ENCODE peak calls at places on chromosomes 13 and 19, in seven cellular contexts. I is DND-41; D is spleen; O is CD8-positive, alpha-beta memory T cell; B is thoracic aorta; F is heart left ventricle; G is HFF-Myc. X is an unnamed sample.

GRCh38 chr19:41528106-41528505 is 47.9 kb upstream of the CEACAM21 start:
- DNase-seq in O (no peak), I (no peak), B (no peak), F (no peak), G (peak), D (no peak), X (no peak)

GRCh38 chr19:47421844-47422395 is 2.6 kb upstream of the MEIS3 start:
- DNase-seq in B (no peak), F (no peak), G (no peak), I (no peak), O (no peak), D (no peak), X (no peak)

GRCh38 chr13:21511841-21512240 is 52.7 kb upstream of the ZDHHC20 start:
- DNase-seq in F (no peak), O (no peak), B (no peak), G (no peak), I (no peak), D (no peak), X (no peak)

GRCh38 chr19:17687857-17688784 is at the start of gene UNC13A:
- DNase-seq in G (no peak), D (peak), F (peak), I (no peak), O (peak), B (no peak), X (peak)

GRCh38 chr19:7540761-7541480 is 5.4 kb downstream of the PNPLA6 start:
- DNase-seq in B (no peak), O (no peak), I (no peak), F (no peak), G (no peak), D (no peak), X (no peak)

GRCh38 chr13:31200636-31200970 is 828 bp downstream of the B3GLCT start:
- DNase-seq in F (peak), G (no peak), I (peak), D (peak), B (no peak), O (no peak), X (peak)

GRCh38 chr13:111867657-111868056 is 199.3 kb upstream of the SOX1 start:
- DNase-seq in F (no peak), O (no peak), B (no peak), D (no peak), I (no peak), G (no peak), X (no peak)

GRCh38 chr19:42052241-42052863 is 17.7 kb downstream of the GRIK5 start:
- DNase-seq in I (no peak), D (no peak), O (no peak), F (peak), G (no peak), B (no peak), X (no peak)

GRCh38 chr19:19051478-19052213 is 12.1 kb upstream of the SLC25A42 start:
- DNase-seq in F (no peak), I (no peak), B (no peak), D (no peak), G (no peak), O (no peak), X (no peak)

GRCh38 chr13:110912651-110913051 is 2.2 kb downstream of the ANKRD10 start:
- DNase-seq in B (no peak), I (no peak), D (peak), O (no peak), F (no peak), G (no peak), X (no peak)

DNA sequence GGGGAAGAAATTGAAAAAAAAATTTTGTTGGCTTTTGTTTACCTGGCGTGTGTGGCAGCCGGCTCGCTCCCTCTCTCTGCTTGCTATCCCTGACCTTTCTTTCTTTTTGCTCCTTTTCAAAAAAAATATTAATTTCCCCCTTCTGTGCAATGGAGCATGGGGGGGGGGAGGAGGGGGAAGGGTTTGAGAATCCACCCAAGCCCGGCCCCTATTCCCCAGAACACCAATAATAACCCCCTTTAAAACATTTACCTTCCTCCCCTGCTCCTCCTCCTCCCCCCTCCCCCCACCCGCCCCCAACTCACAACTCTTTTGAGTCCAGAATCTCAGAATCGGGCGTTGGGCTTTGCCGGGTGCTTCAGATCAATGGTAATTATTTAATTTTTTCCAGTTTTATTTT is 28.4 kb downstream of the NFIX start:
- DNase-seq in G (no peak), B (no peak), F (no peak), I (no peak), O (no peak), D (no peak), X (no peak)
- H3K4me3 ChIP-seq in G (peak), B (peak), F (peak), I (no peak), O (no peak), D (peak), X (no peak)

DNA sequence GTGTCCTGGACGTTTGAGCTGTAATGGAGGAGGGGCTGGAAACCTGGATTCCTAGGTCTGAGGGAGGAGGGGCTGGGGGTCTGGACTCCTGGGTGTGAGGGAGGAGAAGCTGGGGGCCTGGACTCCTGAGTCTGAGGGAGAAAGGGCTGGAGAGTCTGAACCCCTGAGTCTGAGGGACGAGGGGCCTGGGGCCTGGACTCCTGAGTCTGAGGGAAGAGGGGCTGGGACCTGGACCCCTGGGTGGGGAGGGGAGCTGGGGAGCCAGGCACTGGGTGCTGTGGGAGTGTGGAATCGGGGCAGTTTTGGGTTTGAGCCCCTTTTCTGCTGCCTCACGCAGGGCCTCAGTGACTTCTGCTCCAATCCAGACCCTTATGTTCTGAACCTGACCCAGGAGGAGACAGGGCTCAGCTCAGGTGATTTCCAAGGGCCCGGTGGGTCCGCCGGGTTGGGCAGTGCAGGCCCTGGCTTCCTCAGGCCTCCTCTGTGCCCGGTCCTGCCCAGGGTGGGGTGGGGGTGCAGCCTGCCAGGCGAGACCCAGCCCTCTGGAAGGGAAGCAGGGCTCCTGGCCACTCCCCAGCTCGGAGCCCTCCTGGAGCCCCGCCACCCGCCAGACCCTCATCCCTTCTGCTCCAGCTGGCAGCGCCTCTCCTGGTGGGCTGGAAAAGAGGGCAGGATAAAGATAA is 14.4 kb downstream of the TTYH1 start:
- DNase-seq in D (no peak), F (no peak), B (no peak), O (no peak), I (no peak), G (no peak), X (no peak)
- H3K4me3 ChIP-seq in D (no peak), F (no peak), B (no peak), O (no peak), I (no peak), G (no peak), X (no peak)

DNA sequence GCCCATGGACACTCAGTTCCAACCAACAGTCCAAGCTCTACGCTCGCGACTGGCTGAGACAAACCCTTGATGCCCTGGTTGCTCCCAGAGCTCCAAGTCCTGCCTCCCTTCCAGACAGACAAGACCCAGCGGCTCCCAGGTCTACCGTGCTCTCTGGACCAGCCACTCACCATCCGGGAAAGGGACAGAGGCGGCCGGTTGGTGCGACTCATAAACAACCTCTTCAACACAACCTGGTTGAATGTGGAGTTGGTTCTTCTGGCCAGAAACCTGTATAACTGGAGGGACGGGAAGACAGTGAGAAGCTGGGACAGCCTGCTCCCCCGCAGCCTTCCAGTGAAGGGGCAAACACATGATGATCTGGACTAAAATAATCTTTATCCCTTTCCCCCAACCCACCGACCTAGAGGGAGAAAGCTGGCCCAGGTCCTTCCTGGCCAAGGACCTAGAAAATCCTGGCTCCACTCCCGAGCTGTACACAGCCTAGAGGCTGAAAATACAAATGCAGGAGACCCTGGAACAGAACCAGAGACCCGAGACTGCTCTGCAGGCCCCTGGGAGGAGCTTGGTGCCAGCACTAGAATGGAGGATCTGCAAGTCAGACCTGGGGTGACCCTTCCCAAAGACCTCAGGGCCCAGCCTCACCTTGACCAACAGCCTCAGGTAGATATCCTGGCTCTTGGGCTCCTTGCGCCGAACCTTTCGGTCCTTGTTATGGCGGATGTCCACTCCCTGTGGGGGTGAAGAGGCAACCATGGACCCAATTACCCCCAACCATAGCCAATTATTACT is 1.6 kb downstream of the RPL18 start:
- DNase-seq in F (no peak), I (no peak), D (peak), G (no peak), B (no peak), O (no peak), X (no peak)
- H3K4me3 ChIP-seq in F (no peak), I (peak), D (peak), G (peak), B (peak), O (peak), X (peak)

GRCh38 chr19:3721131-3721899 is 13.1 kb downstream of the TJP3 start:
- DNase-seq in I (peak), D (peak), B (no peak), F (peak), G (no peak), O (peak), X (peak)
- H3K4me3 ChIP-seq in I (no peak), D (peak), B (peak), F (peak), G (no peak), O (peak), X (no peak)

GRCh38 chr19:13095934-13096890 is 6.4 kb downstream of the LYL1 start:
- DNase-seq in B (no peak), G (no peak), O (no peak), D (peak), I (no peak), F (peak), X (peak)

GRCh38 chr19:13095393-13095784 is 7.3 kb downstream of the LYL1 start:
- DNase-seq in F (peak), O (peak), D (peak), B (no peak), I (no peak), G (no peak), X (no peak)

GRCh38 chr19:13097331-13098258 is 5.1 kb downstream of the LYL1 start:
- DNase-seq in O (peak), F (peak), G (no peak), I (no peak), B (no peak), D (peak), X (no peak)

GRCh38 chr19:13098291-13099072 is 4.2 kb downstream of the LYL1 start:
- DNase-seq in D (peak), O (no peak), B (no peak), I (no peak), G (no peak), F (peak), X (no peak)

GRCh38 chr19:13096968-13097330 is 5.7 kb downstream of the LYL1 start:
- DNase-seq in G (no peak), F (peak), O (no peak), D (no peak), I (no peak), B (no peak), X (no peak)
- H3K4me3 ChIP-seq in G (no peak), F (peak), O (no peak), D (peak), I (no peak), B (peak), X (no peak)

GRCh38 chr19:58558066-58558622 is at the start of gene UBE2M:
- DNase-seq in B (no peak), G (no peak), F (peak), D (peak), I (peak), O (peak), X (no peak)
- H3K4me3 ChIP-seq in B (peak), G (peak), F (peak), D (peak), I (peak), O (peak), X (peak)

X was measured in neuronal stem cell.